ENCODE peak calls at places on chromosomes 6 and 20, in six cellular contexts. A is effector memory CD8-positive, alpha-beta T cell; V is DMS153; B is KG1; M is retina; E is neural crest cell. F is an unnamed sample.

GRCh38 chr20:55678126-55678525 is 327.2 kb downstream of the CBLN4 start:
- DNase-seq in A (no peak), V (no peak), B (no peak), M (no peak), E (no peak), F (no peak)

GRCh38 chr6:98828210-98828798 is 6.1 kb upstream of the POU3F2 start:
- DNase-seq in A (no peak), V (peak; percentile 28), B (no peak), M (peak; percentile 49), E (no peak), F (no peak)

GRCh38 chr20:12207875-12208274 is 290.2 kb downstream of the BTBD3 start:
- DNase-seq in A (no peak), V (no peak), B (no peak), M (no peak), E (peak; percentile 54), F (peak; percentile 67)

GRCh38 chr6:156953478-156954146 is 176.4 kb downstream of the ARID1B start:
- DNase-seq in A (no peak), V (peak; percentile 47), B (no peak), M (peak; percentile 70), E (peak; percentile 32), F (peak; percentile 99)

GRCh38 chr6:71727632-71728294 is 158.6 kb upstream of the RIMS1 start:
- DNase-seq in A (no peak), V (no peak), B (no peak), M (no peak), E (no peak), F (no peak)

GRCh38 chr6:169112483-169113320 is 140.9 kb downstream of the THBS2 start:
- DNase-seq in A (no peak), V (no peak), B (no peak), M (no peak), E (no peak), F (peak; percentile 5)

GRCh38 chr20:24765316-24766142 is 183.5 kb upstream of the CST7 start:
- DNase-seq in A (no peak), V (no peak), B (no peak), M (no peak), E (no peak), F (no peak)

GRCh38 chr6:19410477-19410876 is 426.7 kb upstream of the ID4 start:
- DNase-seq in A (no peak), V (no peak), B (no peak), M (no peak), E (no peak), F (peak; percentile 78)

GRCh38 chr6:157330831-157331230 is 7.5 kb upstream of the TMEM242 start:
- DNase-seq in A (no peak), V (no peak), B (no peak), M (no peak), E (no peak), F (no peak)

GRCh38 chr6:130997061-130997753 is 65.8 kb downstream of the EPB41L2 start:
- DNase-seq in A (no peak), V (no peak), B (no peak), M (peak; percentile 60), E (no peak), F (peak; percentile 75)

GRCh38 chr6:72580281-72580940 is 41.5 kb upstream of the KCNQ5 start:
- DNase-seq in A (no peak), V (peak; percentile 82), B (peak; percentile 17), M (peak; percentile 6), E (no peak), F (peak; percentile 93)

GRCh38 chr6:73180718-73181619 is 44.3 kb downstream of the KHDC1L start:
- DNase-seq in A (peak; percentile 10), V (peak; percentile 51), B (peak; percentile 25), M (peak; percentile 65), E (no peak), F (peak; percentile 86)

GRCh38 chr20:54267510-54268003 is 59.7 kb downstream of the PFDN4 start:
- DNase-seq in A (no peak), V (peak; percentile 11), B (no peak), M (peak; percentile 17), E (no peak), F (peak; percentile 22)

GRCh38 chr20:62571667-62572344 is 70.5 kb upstream of the SLCO4A1 start:
- DNase-seq in A (no peak), V (no peak), B (no peak), M (no peak), E (no peak), F (no peak)

GRCh38 chr6:151807513-151808330 is at the start of gene ESR1:
- DNase-seq in A (no peak), V (no peak), B (no peak), M (peak; percentile 70), E (no peak), F (peak; percentile 35)

GRCh38 chr20:43540673-43541060 is 18.2 kb upstream of the SGK2 start:
- DNase-seq in A (no peak), V (no peak), B (no peak), M (no peak), E (no peak), F (no peak)

GRCh38 chr6:56852611-56853010 is 102.3 kb upstream of the BEND6 start:
- DNase-seq in A (no peak), V (no peak), B (no peak), M (no peak), E (no peak), F (no peak)

GRCh38 chr20:36153754-36154695 is 515 bp upstream of the EPB41L1 start:
- DNase-seq in A (no peak), V (peak; percentile 42), B (no peak), M (peak; percentile 74), E (peak; percentile 68), F (peak; percentile 82)

GRCh38 chr6:25070547-25071366 is 135.0 kb upstream of the RIPOR2 start:
- DNase-seq in A (peak; percentile 80), V (peak; percentile 66), B (peak; percentile 86), M (peak; percentile 82), E (peak; percentile 71), F (peak; percentile 90)

GRCh38 chr6:56230976-56231566 is 16.3 kb downstream of the COL21A1 start:
- DNase-seq in A (no peak), V (no peak), B (no peak), M (no peak), E (no peak), F (no peak)

GRCh38 chr20:815914-816606 is 17.5 kb upstream of the FAM110A start:
- DNase-seq in A (peak; percentile 69), V (peak; percentile 4), B (peak; percentile 20), M (peak; percentile 84), E (peak; percentile 67), F (peak; percentile 61)

GRCh38 chr6:157596461-157596860 is 215.5 kb downstream of the ZDHHC14 start:
- DNase-seq in A (no peak), V (no peak), B (no peak), M (no peak), E (no peak), F (no peak)

GRCh38 chr20:58441723-58442122 is 52.7 kb downstream of the VAPB start:
- DNase-seq in A (no peak), V (no peak), B (no peak), M (no peak), E (no peak), F (no peak)

GRCh38 chr20:56249244-56249955 is 868 bp downstream of the MC3R start:
- DNase-seq in A (no peak), V (no peak), B (peak; percentile 17), M (peak; percentile 13), E (peak; percentile 1), F (peak; percentile 1)

GRCh38 chr20:4488407-4489339 is 233.0 kb upstream of the PRND start:
- DNase-seq in A (no peak), V (no peak), B (no peak), M (no peak), E (no peak), F (peak; percentile 12)

GRCh38 chr6:82957171-82957894 is 108.3 kb downstream of the UBE3D start:
- DNase-seq in A (no peak), V (no peak), B (no peak), M (no peak), E (no peak), F (no peak)

GRCh38 chr6:57303931-57304681 is 13.3 kb upstream of the PRIM2 start:
- DNase-seq in A (no peak), V (no peak), B (no peak), M (no peak), E (no peak), F (peak; percentile 48)

GRCh38 chr6:100304575-100304974 is 160.1 kb downstream of the SIM1 start:
- DNase-seq in A (no peak), V (no peak), B (no peak), M (no peak), E (no peak), F (no peak)

GRCh38 chr20:38635721-38636285 is 34.2 kb downstream of the ARHGAP40 start:
- DNase-seq in A (no peak), V (no peak), B (no peak), M (no peak), E (no peak), F (peak; percentile 83)

GRCh38 chr6:105263685-105264298 is 84.0 kb upstream of the POPDC3 start:
- DNase-seq in A (no peak), V (no peak), B (no peak), M (no peak), E (no peak), F (no peak)

GRCh38 chr6:39865011-39865888 is 69.0 kb downstream of the MOCS1 start:
- DNase-seq in A (peak; percentile 40), V (peak; percentile 10), B (no peak), M (peak; percentile 34), E (peak; percentile 68), F (peak; percentile 75)

GRCh38 chr6:159608961-159609673 is 83.9 kb downstream of the SOD2 start:
- DNase-seq in A (no peak), V (no peak), B (no peak), M (no peak), E (no peak), F (peak; percentile 42)

GRCh38 chr6:2986722-2987196 is 12.9 kb upstream of the NQO2 start:
- DNase-seq in A (no peak), V (no peak), B (no peak), M (no peak), E (no peak), F (peak; percentile 82)

GRCh38 chr6:87721311-87721710 is 19.3 kb upstream of the AKIRIN2 start:
- DNase-seq in A (no peak), V (no peak), B (no peak), M (no peak), E (no peak), F (no peak)

GRCh38 chr6:4584801-4585200 is 191.4 kb upstream of the CDYL start:
- DNase-seq in A (no peak), V (no peak), B (no peak), M (no peak), E (no peak), F (no peak)

GRCh38 chr6:46510656-46511055 is 19.4 kb upstream of the RCAN2 start:
- DNase-seq in A (no peak), V (no peak), B (no peak), M (no peak), E (no peak), F (peak; percentile 43)

F was measured in cardiac fibroblast.